ENCODE peak calls at places on chromosomes 12 and 14, in four cellular contexts. One of them, this sample, is unnamed. For H3K4me1, the result is how much of the 10 kb centered on the place peaks cover.

GRCh38 chr14:54252072-54252730 is 144.6 kb upstream of the CDKN3 start:
- DNase-seq in breast epithelium: no peak
- DNase-seq in uterus: no peak
- DNase-seq in A549: peak
- DNase-seq in this sample: no peak

GRCh38 chr12:70045036-70045435 is 198.2 kb upstream of the CNOT2 start:
- DNase-seq in breast epithelium: no peak
- DNase-seq in uterus: peak
- DNase-seq in A549: no peak
- DNase-seq in this sample: no peak

GRCh38 chr14:98916036-98916435 is 356.0 kb downstream of the BCL11B start:
- DNase-seq in breast epithelium: no peak
- DNase-seq in uterus: no peak
- DNase-seq in A549: no peak
- DNase-seq in this sample: no peak

GRCh38 chr14:63308723-63309317 is 9.9 kb downstream of the GPHB5 start:
- DNase-seq in breast epithelium: no peak
- DNase-seq in uterus: no peak
- DNase-seq in A549: peak
- DNase-seq in this sample: no peak

GRCh38 chr14:77638738-77639137 is 22.3 kb upstream of the SPTLC2 start:
- DNase-seq in breast epithelium: no peak
- DNase-seq in uterus: no peak
- DNase-seq in A549: peak
- DNase-seq in this sample: no peak

GRCh38 chr14:53038629-53039028 is 87.8 kb upstream of the FERMT2 start:
- DNase-seq in breast epithelium: no peak
- DNase-seq in uterus: no peak
- DNase-seq in A549: no peak
- DNase-seq in this sample: no peak

GRCh38 chr14:68519788-68520187 is 273.1 kb downstream of the ZFP36L1 start:
- DNase-seq in breast epithelium: no peak
- DNase-seq in uterus: no peak
- DNase-seq in A549: no peak
- DNase-seq in this sample: no peak

GRCh38 chr12:93825926-93826599 is 148.9 kb downstream of the CRADD start:
- DNase-seq in breast epithelium: no peak
- DNase-seq in uterus: no peak
- DNase-seq in A549: no peak
- DNase-seq in this sample: no peak

GRCh38 chr12:54411398-54412241 is 7.4 kb downstream of the ITGA5 start:
- DNase-seq in breast epithelium: no peak
- DNase-seq in uterus: no peak
- DNase-seq in A549: peak
- DNase-seq in this sample: no peak

GRCh38 chr12:120754792-120755191 is 29.2 kb downstream of the ACADS start:
- DNase-seq in breast epithelium: no peak
- DNase-seq in uterus: no peak
- DNase-seq in A549: no peak
- DNase-seq in this sample: no peak

GRCh38 chr14:69964841-69965240 is 85.6 kb downstream of the SMOC1 start:
- DNase-seq in breast epithelium: no peak
- DNase-seq in uterus: no peak
- DNase-seq in A549: no peak
- DNase-seq in this sample: no peak

GRCh38 chr12:99553461-99553860 is 94.1 kb upstream of the GARIN6 start:
- DNase-seq in breast epithelium: no peak
- DNase-seq in uterus: no peak
- DNase-seq in A549: peak
- DNase-seq in this sample: no peak

GRCh38 chr14:55744321-55744720 is 164.3 kb downstream of the KTN1 start:
- DNase-seq in breast epithelium: no peak
- DNase-seq in uterus: no peak
- DNase-seq in A549: no peak
- DNase-seq in this sample: no peak

GRCh38 chr12:85676816-85677749 is 159.1 kb downstream of the RASSF9 start:
- DNase-seq in breast epithelium: no peak
- DNase-seq in uterus: no peak
- DNase-seq in A549: no peak
- DNase-seq in this sample: no peak

GRCh38 chr14:90714811-90715210 is 101.4 kb downstream of the TTC7B start:
- DNase-seq in breast epithelium: no peak
- DNase-seq in uterus: no peak
- DNase-seq in A549: no peak
- DNase-seq in this sample: no peak

GRCh38 chr14:99515301-99516155 is 34.3 kb downstream of the CCNK start:
- DNase-seq in breast epithelium: peak
- DNase-seq in uterus: no peak
- DNase-seq in A549: no peak
- DNase-seq in this sample: no peak

GRCh38 chr14:71183856-71184255 is 276.6 kb downstream of the PCNX1 start:
- DNase-seq in breast epithelium: no peak
- DNase-seq in uterus: no peak
- DNase-seq in A549: no peak
- DNase-seq in this sample: no peak

GRCh38 chr12:64083285-64084210 is 138.5 kb downstream of the KICS2 start:
- DNase-seq in breast epithelium: peak
- DNase-seq in uterus: peak
- DNase-seq in A549: peak
- DNase-seq in this sample: peak

GRCh38 chr14:35783699-35784098 is 25.4 kb downstream of the RALGAPA1 start:
- DNase-seq in breast epithelium: no peak
- DNase-seq in uterus: no peak
- DNase-seq in A549: no peak
- DNase-seq in this sample: no peak

GRCh38 chr14:35776823-35777222 is 32.3 kb downstream of the RALGAPA1 start:
- DNase-seq in breast epithelium: no peak
- DNase-seq in uterus: no peak
- DNase-seq in A549: no peak
- DNase-seq in this sample: no peak

DNA sequence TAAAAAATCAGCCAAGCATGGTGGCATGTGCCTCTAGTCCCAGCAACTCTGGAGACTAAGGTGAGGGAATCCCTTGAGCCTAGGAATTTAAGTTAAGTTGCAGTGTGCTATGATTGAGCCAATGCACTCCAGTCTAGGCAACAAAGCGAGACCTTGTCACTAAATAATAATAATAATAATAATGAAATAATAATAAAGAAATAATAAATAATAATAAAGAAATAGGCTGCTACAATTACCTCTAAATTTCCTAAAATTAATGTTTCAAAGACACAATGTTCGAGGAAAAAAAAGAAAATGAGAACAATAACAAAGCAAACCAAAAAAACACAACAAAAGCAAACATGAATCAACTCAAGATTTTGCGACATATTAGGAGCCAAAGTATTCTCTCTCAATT is 29.7 kb downstream of the RALGAPA1 start:
- DNase-seq in breast epithelium: no peak
- DNase-seq in uterus: no peak
- DNase-seq in A549: no peak
- DNase-seq in this sample: no peak
- TF ChIP-seq POLR2A in breast epithelium: no peak
- TF ChIP-seq POLR2A in uterus: no peak
- TF ChIP-seq POLR2A in A549: no peak
- TF ChIP-seq POLR2A in this sample: no peak

DNA sequence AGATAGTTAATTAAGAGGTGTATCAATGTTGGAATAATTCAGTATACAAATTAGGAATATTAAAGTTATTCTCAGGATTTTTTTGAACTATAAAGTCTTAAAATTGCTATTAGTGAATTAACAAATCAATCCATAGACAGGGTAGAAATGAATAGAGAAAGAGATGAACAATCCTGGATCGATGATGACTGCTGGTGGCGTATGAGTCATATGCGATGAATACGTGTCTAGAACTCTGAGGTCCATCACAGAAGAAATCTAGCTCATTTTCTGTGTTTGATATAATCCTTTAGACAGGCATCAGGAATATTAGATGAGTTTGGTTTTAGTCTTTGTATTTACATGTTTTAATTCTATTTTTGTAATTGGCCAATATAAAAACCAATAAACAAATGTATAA is 85.4 kb upstream of the RTL1 start:
- DNase-seq in breast epithelium: no peak
- DNase-seq in uterus: no peak
- DNase-seq in A549: peak
- DNase-seq in this sample: no peak
- H3K4me1 ChIP-seq in breast epithelium: under half
- H3K4me1 ChIP-seq in uterus: under half
- H3K4me1 ChIP-seq in A549: half or more
- H3K4me1 ChIP-seq in this sample: under half

GRCh38 chr12:15163001-15163400 is 58.2 kb downstream of the RERG start:
- DNase-seq in breast epithelium: no peak
- DNase-seq in uterus: no peak
- DNase-seq in A549: no peak
- DNase-seq in this sample: no peak
- H3K27ac ChIP-seq in breast epithelium: peak
- H3K27ac ChIP-seq in uterus: peak
- H3K27ac ChIP-seq in A549: no peak
- H3K27ac ChIP-seq in this sample: no peak

GRCh38 chr12:24950231-24950834 is 1.4 kb upstream of the BCAT1 start:
- DNase-seq in breast epithelium: no peak
- DNase-seq in uterus: no peak
- DNase-seq in A549: no peak
- DNase-seq in this sample: no peak
- TF ChIP-seq POLR2A in breast epithelium: no peak
- TF ChIP-seq POLR2A in uterus: no peak
- TF ChIP-seq POLR2A in A549: no peak
- TF ChIP-seq POLR2A in this sample: no peak

GRCh38 chr12:92550661-92551060 is 152.1 kb upstream of the PLEKHG7 start:
- DNase-seq in breast epithelium: no peak
- DNase-seq in uterus: no peak
- DNase-seq in A549: no peak
- DNase-seq in this sample: no peak
- H3K4me1 ChIP-seq in breast epithelium: under half
- H3K4me1 ChIP-seq in uterus: under half
- H3K4me1 ChIP-seq in A549: under half
- H3K4me1 ChIP-seq in this sample: under half

GRCh38 chr14:74704656-74705055 is 8.2 kb downstream of the AREL1 start:
- DNase-seq in breast epithelium: no peak
- DNase-seq in uterus: no peak
- DNase-seq in A549: no peak
- DNase-seq in this sample: no peak
- H3K27ac ChIP-seq in breast epithelium: no peak
- H3K27ac ChIP-seq in uterus: peak
- H3K27ac ChIP-seq in A549: no peak
- H3K27ac ChIP-seq in this sample: no peak

GRCh38 chr14:73259837-73260236 is 22.5 kb downstream of the PAPLN start:
- DNase-seq in breast epithelium: no peak
- DNase-seq in uterus: no peak
- DNase-seq in A549: no peak
- DNase-seq in this sample: no peak
- TF ChIP-seq POLR2A in breast epithelium: no peak
- TF ChIP-seq POLR2A in uterus: no peak
- TF ChIP-seq POLR2A in A549: no peak
- TF ChIP-seq POLR2A in this sample: no peak

GRCh38 chr12:96502949-96503532 is 13.7 kb downstream of the CFAP54 start:
- DNase-seq in breast epithelium: no peak
- DNase-seq in uterus: no peak
- DNase-seq in A549: no peak
- DNase-seq in this sample: no peak

GRCh38 chr12:96501908-96502307 is 12.5 kb downstream of the CFAP54 start:
- DNase-seq in breast epithelium: no peak
- DNase-seq in uterus: no peak
- DNase-seq in A549: no peak
- DNase-seq in this sample: no peak

GRCh38 chr12:96501139-96501741 is 11.9 kb downstream of the CFAP54 start:
- DNase-seq in breast epithelium: no peak
- DNase-seq in uterus: no peak
- DNase-seq in A549: peak
- DNase-seq in this sample: no peak

GRCh38 chr12:96503971-96504370 is 14.6 kb downstream of the CFAP54 start:
- DNase-seq in breast epithelium: no peak
- DNase-seq in uterus: no peak
- DNase-seq in A549: no peak
- DNase-seq in this sample: no peak

DNA sequence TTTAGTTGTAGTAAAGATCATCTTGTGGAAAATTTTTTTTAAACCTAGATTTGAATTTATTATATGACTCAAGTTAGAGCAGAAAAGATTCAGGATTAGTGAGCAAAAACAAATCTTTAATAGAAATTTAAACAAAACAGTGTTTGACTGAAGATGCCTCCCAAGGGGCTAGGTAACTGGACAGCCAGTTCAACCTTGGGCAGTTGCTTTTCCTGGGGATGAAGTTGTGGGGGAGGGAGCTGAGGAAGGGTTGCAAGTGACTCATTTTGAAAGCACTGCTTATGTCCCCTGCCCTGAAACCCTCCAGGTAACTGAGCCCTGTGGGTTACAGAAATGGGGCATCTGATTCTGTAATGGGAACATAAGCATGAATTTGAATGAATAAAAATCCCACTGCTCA is 13.1 kb downstream of the CFAP54 start:
- DNase-seq in breast epithelium: no peak
- DNase-seq in uterus: no peak
- DNase-seq in A549: peak
- DNase-seq in this sample: no peak
- H3K4me1 ChIP-seq in breast epithelium: under half
- H3K4me1 ChIP-seq in uterus: under half
- H3K4me1 ChIP-seq in A549: under half
- H3K4me1 ChIP-seq in this sample: under half

This sample was measured in ovary.